ENCODE peak calls at places on chromosome 7, in ten cellular contexts. V, K, S, U, I, T, R, O, B and H are unnamed samples.

GRCh38 chr7:82146491-82146890 is 297.1 kb downstream of the CACNA2D1 start:
- DNase-seq in V (no peak), K (no peak), S (no peak), U (no peak), I (no peak), T (no peak), R (no peak), O (no peak), B (no peak), H (no peak)

GRCh38 chr7:49639068-49639593 is 134.3 kb upstream of the VWC2 start:
- DNase-seq in V (no peak), K (no peak), S (no peak), U (no peak), I (no peak), T (no peak), R (no peak), O (no peak), B (no peak), H (no peak)

GRCh38 chr7:93646538-93646937 is 72.0 kb upstream of the CALCR start:
- DNase-seq in V (no peak), K (no peak), S (no peak), U (no peak), I (no peak), T (no peak), R (no peak), O (no peak), B (no peak), H (no peak)

GRCh38 chr7:18459439-18459838 is 36.1 kb upstream of the HDAC9 start:
- DNase-seq in V (no peak), K (peak), S (no peak), U (no peak), I (no peak), T (no peak), R (peak), O (no peak), B (no peak), H (no peak)

GRCh38 chr7:20834656-20835055 is 48.0 kb upstream of the SP8 start:
- DNase-seq in V (no peak), K (no peak), S (no peak), U (no peak), I (no peak), T (no peak), R (peak), O (no peak), B (peak), H (no peak)

GRCh38 chr7:36058020-36058592 is 94.9 kb upstream of the EEPD1 start:
- DNase-seq in V (no peak), K (no peak), S (no peak), U (no peak), I (no peak), T (no peak), R (no peak), O (no peak), B (no peak), H (no peak)

GRCh38 chr7:26787696-26788095 is 76.7 kb downstream of the SKAP2 start:
- DNase-seq in V (no peak), K (no peak), S (no peak), U (no peak), I (no peak), T (no peak), R (peak), O (no peak), B (peak), H (no peak)

GRCh38 chr7:155377837-155378579 is 79.9 kb upstream of the EN2 start:
- DNase-seq in V (no peak), K (peak), S (no peak), U (no peak), I (no peak), T (peak), R (no peak), O (peak), B (no peak), H (no peak)

GRCh38 chr7:69699949-69700715 is 101.9 kb downstream of the AUTS2 start:
- DNase-seq in V (no peak), K (no peak), S (no peak), U (no peak), I (no peak), T (no peak), R (no peak), O (no peak), B (no peak), H (no peak)

GRCh38 chr7:7641129-7641663 is 644 bp downstream of the UMAD1 start:
- DNase-seq in V (peak), K (no peak), S (no peak), U (no peak), I (no peak), T (peak), R (peak), O (peak), B (no peak), H (no peak)